ENCODE peak calls at places on chromosomes 6 and 20, in four cellular contexts. One of them, this sample, is unnamed.
A peak's percentile ranks its signal among the peaks of the same experiment; 100 is the strongest.

GRCh38 chr6:31781244-31782125 is 4.4 kb upstream of the VWA7 start:
- DNase-seq in SIG-M5: no peak
- DNase-seq in stimulated activated naive CD8-positive, alpha-beta T cell treated with anti-CD3 and anti-CD28 coated beads, Interleukin-15, amount 100 ng/mL, for 72 hours: no peak
- DNase-seq in HS-5: no peak
- DNase-seq in this sample: no peak

GRCh38 chr20:18506744-18507143 is 996 bp upstream of the SEC23B start:
- DNase-seq in SIG-M5: no peak
- DNase-seq in stimulated activated naive CD8-positive, alpha-beta T cell treated with anti-CD3 and anti-CD28 coated beads, Interleukin-15, amount 100 ng/mL, for 72 hours: peak; percentile 47
- DNase-seq in HS-5: no peak
- DNase-seq in this sample: no peak

GRCh38 chr6:152298055-152298647 is 339.0 kb downstream of the SYNE1 start:
- DNase-seq in SIG-M5: no peak
- DNase-seq in stimulated activated naive CD8-positive, alpha-beta T cell treated with anti-CD3 and anti-CD28 coated beads, Interleukin-15, amount 100 ng/mL, for 72 hours: no peak
- DNase-seq in HS-5: no peak
- DNase-seq in this sample: no peak

GRCh38 chr6:157724960-157725741 is 97.9 kb upstream of the SNX9 start:
- DNase-seq in SIG-M5: no peak
- DNase-seq in stimulated activated naive CD8-positive, alpha-beta T cell treated with anti-CD3 and anti-CD28 coated beads, Interleukin-15, amount 100 ng/mL, for 72 hours: no peak
- DNase-seq in HS-5: no peak
- DNase-seq in this sample: no peak

GRCh38 chr6:11575408-11576033 is 38.0 kb downstream of the TMEM170B start:
- DNase-seq in SIG-M5: peak; percentile 19
- DNase-seq in stimulated activated naive CD8-positive, alpha-beta T cell treated with anti-CD3 and anti-CD28 coated beads, Interleukin-15, amount 100 ng/mL, for 72 hours: peak; percentile 49
- DNase-seq in HS-5: peak; percentile 67
- DNase-seq in this sample: peak; percentile 82

GRCh38 chr20:1277529-1278322 is 11.6 kb downstream of the SNPH start:
- DNase-seq in SIG-M5: no peak
- DNase-seq in stimulated activated naive CD8-positive, alpha-beta T cell treated with anti-CD3 and anti-CD28 coated beads, Interleukin-15, amount 100 ng/mL, for 72 hours: no peak
- DNase-seq in HS-5: no peak
- DNase-seq in this sample: no peak

GRCh38 chr6:6005467-6006427 is 978 bp downstream of the NRN1 start:
- DNase-seq in SIG-M5: no peak
- DNase-seq in stimulated activated naive CD8-positive, alpha-beta T cell treated with anti-CD3 and anti-CD28 coated beads, Interleukin-15, amount 100 ng/mL, for 72 hours: no peak
- DNase-seq in HS-5: no peak
- DNase-seq in this sample: no peak

GRCh38 chr6:53294095-53294494 is 54.7 kb downstream of the ELOVL5 start:
- DNase-seq in SIG-M5: no peak
- DNase-seq in stimulated activated naive CD8-positive, alpha-beta T cell treated with anti-CD3 and anti-CD28 coated beads, Interleukin-15, amount 100 ng/mL, for 72 hours: no peak
- DNase-seq in HS-5: no peak
- DNase-seq in this sample: no peak

GRCh38 chr20:54995553-54995952 is 520.2 kb downstream of the DOK5 start:
- DNase-seq in SIG-M5: no peak
- DNase-seq in stimulated activated naive CD8-positive, alpha-beta T cell treated with anti-CD3 and anti-CD28 coated beads, Interleukin-15, amount 100 ng/mL, for 72 hours: no peak
- DNase-seq in HS-5: no peak
- DNase-seq in this sample: no peak

GRCh38 chr6:158353851-158354508 is 41.7 kb downstream of the TULP4 start:
- DNase-seq in SIG-M5: no peak
- DNase-seq in stimulated activated naive CD8-positive, alpha-beta T cell treated with anti-CD3 and anti-CD28 coated beads, Interleukin-15, amount 100 ng/mL, for 72 hours: no peak
- DNase-seq in HS-5: no peak
- DNase-seq in this sample: no peak

GRCh38 chr20:58716476-58717277 is 24.1 kb downstream of the NPEPL1 start:
- DNase-seq in SIG-M5: no peak
- DNase-seq in stimulated activated naive CD8-positive, alpha-beta T cell treated with anti-CD3 and anti-CD28 coated beads, Interleukin-15, amount 100 ng/mL, for 72 hours: peak; percentile 5
- DNase-seq in HS-5: no peak
- DNase-seq in this sample: no peak

GRCh38 chr20:48631114-48632016 is 196.4 kb downstream of the PREX1 start:
- DNase-seq in SIG-M5: no peak
- DNase-seq in stimulated activated naive CD8-positive, alpha-beta T cell treated with anti-CD3 and anti-CD28 coated beads, Interleukin-15, amount 100 ng/mL, for 72 hours: no peak
- DNase-seq in HS-5: peak; percentile 61
- DNase-seq in this sample: no peak

GRCh38 chr6:105164418-105164817 is 15.4 kb downstream of the POPDC3 start:
- DNase-seq in SIG-M5: no peak
- DNase-seq in stimulated activated naive CD8-positive, alpha-beta T cell treated with anti-CD3 and anti-CD28 coated beads, Interleukin-15, amount 100 ng/mL, for 72 hours: no peak
- DNase-seq in HS-5: no peak
- DNase-seq in this sample: no peak

GRCh38 chr20:62977613-62978558 is 25.4 kb downstream of the SLC17A9 start:
- DNase-seq in SIG-M5: no peak
- DNase-seq in stimulated activated naive CD8-positive, alpha-beta T cell treated with anti-CD3 and anti-CD28 coated beads, Interleukin-15, amount 100 ng/mL, for 72 hours: peak; percentile 85
- DNase-seq in HS-5: no peak
- DNase-seq in this sample: no peak

GRCh38 chr6:56226946-56227879 is 20.2 kb downstream of the COL21A1 start:
- DNase-seq in SIG-M5: no peak
- DNase-seq in stimulated activated naive CD8-positive, alpha-beta T cell treated with anti-CD3 and anti-CD28 coated beads, Interleukin-15, amount 100 ng/mL, for 72 hours: no peak
- DNase-seq in HS-5: peak; percentile 52
- DNase-seq in this sample: no peak

GRCh38 chr6:45187841-45188240 is 140.3 kb upstream of the RUNX2 start:
- DNase-seq in SIG-M5: no peak
- DNase-seq in stimulated activated naive CD8-positive, alpha-beta T cell treated with anti-CD3 and anti-CD28 coated beads, Interleukin-15, amount 100 ng/mL, for 72 hours: peak; percentile 64
- DNase-seq in HS-5: peak; percentile 43
- DNase-seq in this sample: no peak

GRCh38 chr6:7086488-7086887 is 21.3 kb upstream of the RREB1 start:
- DNase-seq in SIG-M5: no peak
- DNase-seq in stimulated activated naive CD8-positive, alpha-beta T cell treated with anti-CD3 and anti-CD28 coated beads, Interleukin-15, amount 100 ng/mL, for 72 hours: peak; percentile 33
- DNase-seq in HS-5: no peak
- DNase-seq in this sample: peak; percentile 71

GRCh38 chr6:20630617-20631448 is 96.6 kb downstream of the CDKAL1 start:
- DNase-seq in SIG-M5: no peak
- DNase-seq in stimulated activated naive CD8-positive, alpha-beta T cell treated with anti-CD3 and anti-CD28 coated beads, Interleukin-15, amount 100 ng/mL, for 72 hours: peak; percentile 32
- DNase-seq in HS-5: no peak
- DNase-seq in this sample: no peak

GRCh38 chr20:35320396-35321126 is 28.3 kb upstream of the FAM83C start:
- DNase-seq in SIG-M5: no peak
- DNase-seq in stimulated activated naive CD8-positive, alpha-beta T cell treated with anti-CD3 and anti-CD28 coated beads, Interleukin-15, amount 100 ng/mL, for 72 hours: no peak
- DNase-seq in HS-5: no peak
- DNase-seq in this sample: no peak

GRCh38 chr6:166556871-166557322 is 29.6 kb downstream of the RAMACL start:
- DNase-seq in SIG-M5: no peak
- DNase-seq in stimulated activated naive CD8-positive, alpha-beta T cell treated with anti-CD3 and anti-CD28 coated beads, Interleukin-15, amount 100 ng/mL, for 72 hours: no peak
- DNase-seq in HS-5: peak; percentile 64
- DNase-seq in this sample: peak; percentile 36

GRCh38 chr6:17640477-17640917 is 40.4 kb downstream of the FAM8A1 start:
- DNase-seq in SIG-M5: no peak
- DNase-seq in stimulated activated naive CD8-positive, alpha-beta T cell treated with anti-CD3 and anti-CD28 coated beads, Interleukin-15, amount 100 ng/mL, for 72 hours: no peak
- DNase-seq in HS-5: peak; percentile 22
- DNase-seq in this sample: peak; percentile 60

GRCh38 chr6:168538892-168539811 is 98.2 kb downstream of the SMOC2 start:
- DNase-seq in SIG-M5: no peak
- DNase-seq in stimulated activated naive CD8-positive, alpha-beta T cell treated with anti-CD3 and anti-CD28 coated beads, Interleukin-15, amount 100 ng/mL, for 72 hours: no peak
- DNase-seq in HS-5: no peak
- DNase-seq in this sample: no peak

GRCh38 chr20:51462566-51463276 is 79.8 kb downstream of the NFATC2 start:
- DNase-seq in SIG-M5: no peak
- DNase-seq in stimulated activated naive CD8-positive, alpha-beta T cell treated with anti-CD3 and anti-CD28 coated beads, Interleukin-15, amount 100 ng/mL, for 72 hours: no peak
- DNase-seq in HS-5: no peak
- DNase-seq in this sample: no peak

GRCh38 chr6:56899311-56899710 is 55.6 kb upstream of the BEND6 start:
- DNase-seq in SIG-M5: no peak
- DNase-seq in stimulated activated naive CD8-positive, alpha-beta T cell treated with anti-CD3 and anti-CD28 coated beads, Interleukin-15, amount 100 ng/mL, for 72 hours: no peak
- DNase-seq in HS-5: no peak
- DNase-seq in this sample: no peak

GRCh38 chr20:7926323-7926722 is 13.9 kb downstream of the HAO1 start:
- DNase-seq in SIG-M5: no peak
- DNase-seq in stimulated activated naive CD8-positive, alpha-beta T cell treated with anti-CD3 and anti-CD28 coated beads, Interleukin-15, amount 100 ng/mL, for 72 hours: no peak
- DNase-seq in HS-5: no peak
- DNase-seq in this sample: no peak

GRCh38 chr6:157269261-157269794 is 54.0 kb downstream of the TMEM242 start:
- DNase-seq in SIG-M5: no peak
- DNase-seq in stimulated activated naive CD8-positive, alpha-beta T cell treated with anti-CD3 and anti-CD28 coated beads, Interleukin-15, amount 100 ng/mL, for 72 hours: no peak
- DNase-seq in HS-5: no peak
- DNase-seq in this sample: no peak

GRCh38 chr20:64137598-64138031 is 26.6 kb upstream of the MYT1 start:
- DNase-seq in SIG-M5: no peak
- DNase-seq in stimulated activated naive CD8-positive, alpha-beta T cell treated with anti-CD3 and anti-CD28 coated beads, Interleukin-15, amount 100 ng/mL, for 72 hours: no peak
- DNase-seq in HS-5: no peak
- DNase-seq in this sample: no peak

GRCh38 chr6:1858865-1859264 is 249.2 kb downstream of the FOXC1 start:
- DNase-seq in SIG-M5: no peak
- DNase-seq in stimulated activated naive CD8-positive, alpha-beta T cell treated with anti-CD3 and anti-CD28 coated beads, Interleukin-15, amount 100 ng/mL, for 72 hours: no peak
- DNase-seq in HS-5: no peak
- DNase-seq in this sample: no peak

GRCh38 chr6:26124550-26125014 is 37.4 kb downstream of the HFE start:
- DNase-seq in SIG-M5: no peak
- DNase-seq in stimulated activated naive CD8-positive, alpha-beta T cell treated with anti-CD3 and anti-CD28 coated beads, Interleukin-15, amount 100 ng/mL, for 72 hours: no peak
- DNase-seq in HS-5: peak; percentile 2
- DNase-seq in this sample: no peak

GRCh38 chr6:95686858-95687257 is 109.5 kb downstream of the MANEA start:
- DNase-seq in SIG-M5: no peak
- DNase-seq in stimulated activated naive CD8-positive, alpha-beta T cell treated with anti-CD3 and anti-CD28 coated beads, Interleukin-15, amount 100 ng/mL, for 72 hours: no peak
- DNase-seq in HS-5: no peak
- DNase-seq in this sample: no peak

GRCh38 chr20:25251558-25251957 is 3.7 kb downstream of the PYGB start:
- DNase-seq in SIG-M5: no peak
- DNase-seq in stimulated activated naive CD8-positive, alpha-beta T cell treated with anti-CD3 and anti-CD28 coated beads, Interleukin-15, amount 100 ng/mL, for 72 hours: no peak
- DNase-seq in HS-5: no peak
- DNase-seq in this sample: no peak

GRCh38 chr20:2507875-2508630 is 662 bp downstream of the ZNF343 start:
- DNase-seq in SIG-M5: no peak
- DNase-seq in stimulated activated naive CD8-positive, alpha-beta T cell treated with anti-CD3 and anti-CD28 coated beads, Interleukin-15, amount 100 ng/mL, for 72 hours: no peak
- DNase-seq in HS-5: no peak
- DNase-seq in this sample: no peak

GRCh38 chr6:27092316-27092692 is 155.2 kb upstream of the PRSS16 start:
- DNase-seq in SIG-M5: no peak
- DNase-seq in stimulated activated naive CD8-positive, alpha-beta T cell treated with anti-CD3 and anti-CD28 coated beads, Interleukin-15, amount 100 ng/mL, for 72 hours: no peak
- DNase-seq in HS-5: no peak
- DNase-seq in this sample: no peak